ENCODE peak calls at places on chromosomes 3 and 15, in six cellular contexts. H is AG04450, E is left ventricle myocardium inferior, D is fibroblast of mammary gland, V is foreskin fibroblast, K is vagina. F is an unnamed sample.

GRCh38 chr3:171614318-171614967 is 154.2 kb upstream of the TNIK start:
- DNase-seq in K (no peak), E (no peak), H (no peak), V (no peak), D (peak), F (peak)

GRCh38 chr15:73991726-73992593 is at the start of gene STOML1:
- DNase-seq in E (peak), D (peak), H (peak), V (peak), K (peak), F (peak)

GRCh38 chr3:146217324-146217723 is 33.6 kb downstream of the PLSCR4 start:
- DNase-seq in D (peak), E (no peak), V (peak), H (no peak), K (no peak), F (no peak)

GRCh38 chr15:67836477-67836876 is 3.4 kb downstream of the RNU6-1 start:
- DNase-seq in K (no peak), E (peak), V (no peak), D (peak), H (no peak), F (peak)

GRCh38 chr3:70716832-70717231 is 404.4 kb upstream of the MDFIC2 start:
- DNase-seq in H (no peak), E (peak), D (peak), K (no peak), V (peak), F (no peak)

GRCh38 chr3:48064292-48064829 is 48.1 kb upstream of the MAP4 start:
- DNase-seq in H (no peak), D (peak), K (no peak), V (no peak), E (no peak), F (no peak)

GRCh38 chr3:7927864-7928263 is 573.8 kb upstream of the LMCD1 start:
- DNase-seq in K (no peak), V (no peak), D (no peak), E (no peak), H (no peak), F (no peak)

GRCh38 chr3:308597-309321 is 112.2 kb downstream of the CHL1 start:
- DNase-seq in V (no peak), D (no peak), E (no peak), K (no peak), H (no peak), F (no peak)

GRCh38 chr3:100256724-100257123 is 4.1 kb upstream of the TBC1D23 start:
- DNase-seq in K (no peak), E (no peak), D (peak), H (no peak), V (peak), F (no peak)

GRCh38 chr15:75721923-75722870 is 9.5 kb upstream of the CSPG4 start:
- DNase-seq in D (no peak), K (no peak), H (no peak), E (peak), V (no peak), F (peak)

GRCh38 chr3:57009367-57009766 is 51.1 kb upstream of the SPATA12 start:
- DNase-seq in D (peak), K (no peak), H (no peak), E (no peak), V (no peak), F (no peak)

GRCh38 chr3:14146381-14147062 is 21.7 kb downstream of the TMEM43 start:
- DNase-seq in V (no peak), K (peak), D (no peak), H (no peak), E (no peak), F (no peak)

GRCh38 chr3:14144423-14145075 is 19.7 kb downstream of the TMEM43 start:
- DNase-seq in K (peak), H (peak), V (peak), D (peak), E (peak), F (no peak)

GRCh38 chr3:14145236-14145635 is 20.4 kb downstream of the TMEM43 start:
- DNase-seq in H (no peak), V (peak), D (peak), E (no peak), K (no peak), F (no peak)

GRCh38 chr3:14147063-14147435 is 22.2 kb downstream of the TMEM43 start:
- DNase-seq in V (no peak), K (peak), D (no peak), E (no peak), H (no peak), F (no peak)

GRCh38 chr3:14145670-14146380 is 21.0 kb downstream of the TMEM43 start:
- DNase-seq in D (no peak), H (no peak), K (peak), V (no peak), E (no peak), F (no peak)
- TF ChIP-seq CTCF in D (no peak), H (no peak), K (no peak), V (no peak), E (no peak), F (no peak)

GRCh38 chr15:62618432-62618831 is 424.1 kb upstream of the TPM1 start:
- DNase-seq in D (peak), K (no peak), V (peak), H (peak), E (no peak), F (no peak)
- TF ChIP-seq CTCF in D (peak), K (peak), V (peak), H (peak), E (no peak), F (no peak)

DNA sequence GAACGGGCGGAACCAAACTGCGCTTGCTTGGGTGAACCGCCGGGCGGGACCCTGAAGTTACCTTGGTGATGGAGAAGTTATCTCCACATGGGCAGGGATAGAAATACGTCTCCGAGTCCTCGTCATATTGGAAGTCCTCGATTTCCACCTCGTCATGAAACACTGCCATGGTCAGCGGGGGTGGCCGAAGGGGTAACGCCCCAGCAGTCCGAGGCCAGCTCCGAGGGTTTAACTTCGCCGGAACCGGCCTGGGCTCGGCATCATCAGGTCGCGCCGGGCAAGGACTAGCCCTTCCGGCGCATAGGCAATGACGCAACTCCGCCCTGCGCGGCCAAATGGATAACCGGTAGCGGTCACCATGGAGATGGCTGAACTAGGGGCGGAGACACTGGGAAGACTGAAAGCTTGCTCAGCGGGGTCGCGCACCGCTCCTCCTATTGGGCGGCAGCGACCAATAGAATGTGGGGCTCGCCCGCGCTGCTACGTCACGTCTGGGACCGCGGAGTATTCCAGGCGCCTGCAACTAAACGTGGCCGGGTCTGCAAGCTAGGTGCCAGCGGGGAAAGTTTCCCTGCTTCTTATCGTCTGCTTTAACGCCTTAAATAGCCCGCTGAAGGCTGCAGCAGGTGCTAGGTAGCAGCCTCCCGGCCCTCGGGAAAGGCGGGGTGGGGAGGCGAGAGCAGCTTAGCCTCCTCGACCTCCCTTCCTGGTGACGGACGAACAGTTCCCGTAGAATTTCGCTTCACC is at the start of the genes DPH3 and OXNAD1:
- DNase-seq in E (peak), D (peak), V (peak), K (peak), H (peak), F (peak)
- TF ChIP-seq CTCF in E (peak), D (no peak), V (no peak), K (peak), H (peak), F (no peak)

GRCh38 chr15:50576156-50576555 is 29.7 kb upstream of the USP50 start:
- DNase-seq in D (no peak), H (no peak), V (no peak), E (no peak), K (no peak), F (no peak)
- TF ChIP-seq CTCF in D (no peak), H (no peak), V (no peak), E (no peak), K (no peak), F (no peak)

DNA sequence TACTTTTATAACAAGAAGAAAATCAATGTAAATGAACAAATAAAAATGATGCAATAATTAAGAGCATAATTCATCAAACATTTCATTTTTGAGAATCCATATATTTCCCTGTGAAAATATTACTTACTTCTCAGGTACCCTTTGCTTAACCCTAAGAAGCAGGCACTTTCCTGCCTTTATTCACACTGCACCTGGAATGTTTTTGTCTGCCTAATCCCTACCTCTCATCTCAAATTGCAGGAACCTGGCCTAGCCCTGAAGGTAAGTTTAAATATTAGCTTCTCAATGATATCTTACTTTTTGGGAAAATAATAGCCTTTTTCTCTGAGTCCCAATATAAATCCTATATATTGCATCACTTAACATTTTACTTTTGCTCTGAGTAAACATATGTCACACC is 559.1 kb downstream of the FGF12 start:
- DNase-seq in V (no peak), K (no peak), H (no peak), D (no peak), E (no peak), F (no peak)
- TF ChIP-seq CTCF in V (no peak), K (no peak), H (no peak), D (no peak), E (no peak), F (no peak)

GRCh38 chr3:68448510-68449383 is 483.6 kb downstream of the TAFA4 start:
- DNase-seq in D (no peak), E (no peak), K (no peak), V (no peak), H (no peak), F (no peak)
- TF ChIP-seq CTCF in D (no peak), E (no peak), K (no peak), V (no peak), H (no peak), F (no peak)